ENCODE peak calls at places on chromosomes 7 and 10, in seven cellular contexts. A, G, M, R, H, I and T are unnamed samples.

GRCh38 chr10:95133016-95133752 is 60.9 kb upstream of the ACSM6 start:
- ATAC-seq in A (peak), G (peak), M (peak), R (peak), H (no peak), I (no peak), T (no peak)

GRCh38 chr10:11245981-11246590 is 228.4 kb downstream of the CELF2 start:
- ATAC-seq in A (no peak), G (no peak), M (no peak), R (no peak), H (no peak), I (no peak), T (no peak)

GRCh38 chr10:71358292-71358691 is 38.4 kb upstream of the CDH23 start:
- ATAC-seq in A (no peak), G (peak), M (no peak), R (no peak), H (peak), I (no peak), T (no peak)

GRCh38 chr7:137507096-137507495 is 163.6 kb upstream of the PTN start:
- ATAC-seq in A (no peak), G (no peak), M (no peak), R (no peak), H (no peak), I (no peak), T (no peak)

GRCh38 chr10:87961314-87961713 is 97.9 kb downstream of the PTEN start:
- ATAC-seq in A (peak), G (peak), M (no peak), R (peak), H (peak), I (peak), T (no peak)

GRCh38 chr7:43905954-43906326 is 456 bp downstream of the URGCP start:
- ATAC-seq in A (peak), G (peak), M (peak), R (peak), H (peak), I (peak), T (peak)

GRCh38 chr7:155685070-155685790 is 40.8 kb downstream of the RBM33 start:
- ATAC-seq in A (no peak), G (no peak), M (peak), R (no peak), H (no peak), I (no peak), T (no peak)

GRCh38 chr10:3869036-3869435 is 84.0 kb upstream of the KLF6 start:
- ATAC-seq in A (no peak), G (no peak), M (peak), R (peak), H (no peak), I (no peak), T (no peak)

GRCh38 chr7:68414631-68415425 is 1183.4 kb upstream of the AUTS2 start:
- ATAC-seq in A (no peak), G (no peak), M (peak), R (no peak), H (no peak), I (no peak), T (no peak)

GRCh38 chr7:35734001-35734483 is 39.1 kb upstream of the HERPUD2 start:
- ATAC-seq in A (peak), G (no peak), M (no peak), R (no peak), H (peak), I (no peak), T (no peak)

GRCh38 chr10:120634629-120635028 is 177.6 kb downstream of the PLPP4 start:
- ATAC-seq in A (no peak), G (no peak), M (no peak), R (no peak), H (no peak), I (no peak), T (no peak)

GRCh38 chr10:24701447-24701846 is 22.2 kb downstream of the ARHGAP21 start:
- ATAC-seq in A (no peak), G (no peak), M (peak), R (no peak), H (no peak), I (no peak), T (no peak)

GRCh38 chr10:98269435-98269912 is 1.5 kb upstream of the LOXL4 start:
- ATAC-seq in A (peak), G (peak), M (no peak), R (peak), H (peak), I (peak), T (peak)

GRCh38 chr7:106521541-106521940 is 139.4 kb downstream of the CCDC71L start:
- ATAC-seq in A (no peak), G (no peak), M (no peak), R (no peak), H (no peak), I (no peak), T (no peak)

GRCh38 chr7:42070068-42070467 is 166.9 kb downstream of the GLI3 start:
- ATAC-seq in A (no peak), G (no peak), M (no peak), R (peak), H (no peak), I (no peak), T (no peak)

GRCh38 chr10:70786799-70787415 is 1.7 kb upstream of the TBATA start:
- ATAC-seq in A (no peak), G (no peak), M (peak), R (no peak), H (no peak), I (no peak), T (no peak)

GRCh38 chr7:66060796-66061195 is 14.8 kb upstream of the ASL start:
- ATAC-seq in A (no peak), G (no peak), M (no peak), R (no peak), H (no peak), I (no peak), T (no peak)

GRCh38 chr7:30665449-30665848 is 16.8 kb downstream of the CRHR2 start:
- ATAC-seq in A (no peak), G (no peak), M (no peak), R (no peak), H (no peak), I (no peak), T (no peak)

GRCh38 chr7:45716380-45717203 is 142.4 kb downstream of the ADCY1 start:
- ATAC-seq in A (peak), G (peak), M (no peak), R (no peak), H (peak), I (peak), T (no peak)

GRCh38 chr10:15333909-15334649 is 37.0 kb downstream of the FAM171A1 start:
- ATAC-seq in A (no peak), G (no peak), M (no peak), R (no peak), H (no peak), I (no peak), T (no peak)

GRCh38 chr7:45033261-45033930 is 33.4 kb downstream of the CCM2 start:
- ATAC-seq in A (no peak), G (no peak), M (peak), R (no peak), H (peak), I (no peak), T (no peak)